ENCODE peak calls at places on chromosome 17, in ten cellular contexts. One of them, this sample, is unnamed.

GRCh38 chr17:69373069-69373468 is 41.4 kb upstream of the MAP2K6 start:
- DNase-seq in HTR-8/SVneo: no peak
- DNase-seq in NCI-H1092: no peak
- DNase-seq in M059J: no peak
- DNase-seq in stimulated activated naive B cell treated with anti-CD40 and anti-IgM and Interleukin-4, amounts not matched to agents 10 μg/mL and 1 μg/mL and 100 μg/mL, for 72 hours: no peak
- DNase-seq in activated naive CD4-positive, alpha-beta T cell treated with Interleukin-2 at 50 U/mL for 16 hours: no peak
- DNase-seq in colonic mucosa: no peak
- DNase-seq in nephron progenitor cell: no peak
- DNase-seq in HFFc6: no peak
- DNase-seq in activated CD8-positive, alpha-beta memory T cell treated with anti-CD3 and anti-CD28 coated beads for 4 hours: no peak
- DNase-seq in this sample: no peak

GRCh38 chr17:43839670-43840101 is 6.7 kb upstream of the MPP3 start:
- DNase-seq in HTR-8/SVneo: no peak
- DNase-seq in NCI-H1092: peak
- DNase-seq in M059J: peak
- DNase-seq in stimulated activated naive B cell treated with anti-CD40 and anti-IgM and Interleukin-4, amounts not matched to agents 10 μg/mL and 1 μg/mL and 100 μg/mL, for 72 hours: no peak
- DNase-seq in activated naive CD4-positive, alpha-beta T cell treated with Interleukin-2 at 50 U/mL for 16 hours: no peak
- DNase-seq in colonic mucosa: peak
- DNase-seq in nephron progenitor cell: no peak
- DNase-seq in HFFc6: no peak
- DNase-seq in activated CD8-positive, alpha-beta memory T cell treated with anti-CD3 and anti-CD28 coated beads for 4 hours: no peak
- DNase-seq in this sample: no peak

GRCh38 chr17:18004345-18004744 is 31.7 kb downstream of the DRC3 start:
- DNase-seq in HTR-8/SVneo: no peak
- DNase-seq in NCI-H1092: peak
- DNase-seq in M059J: no peak
- DNase-seq in stimulated activated naive B cell treated with anti-CD40 and anti-IgM and Interleukin-4, amounts not matched to agents 10 μg/mL and 1 μg/mL and 100 μg/mL, for 72 hours: no peak
- DNase-seq in activated naive CD4-positive, alpha-beta T cell treated with Interleukin-2 at 50 U/mL for 16 hours: no peak
- DNase-seq in colonic mucosa: no peak
- DNase-seq in nephron progenitor cell: no peak
- DNase-seq in HFFc6: no peak
- DNase-seq in activated CD8-positive, alpha-beta memory T cell treated with anti-CD3 and anti-CD28 coated beads for 4 hours: no peak
- DNase-seq in this sample: no peak

GRCh38 chr17:8847891-8848290 is 19.6 kb downstream of the PIK3R6 start:
- DNase-seq in HTR-8/SVneo: no peak
- DNase-seq in NCI-H1092: no peak
- DNase-seq in M059J: no peak
- DNase-seq in stimulated activated naive B cell treated with anti-CD40 and anti-IgM and Interleukin-4, amounts not matched to agents 10 μg/mL and 1 μg/mL and 100 μg/mL, for 72 hours: no peak
- DNase-seq in activated naive CD4-positive, alpha-beta T cell treated with Interleukin-2 at 50 U/mL for 16 hours: no peak
- DNase-seq in colonic mucosa: no peak
- DNase-seq in nephron progenitor cell: no peak
- DNase-seq in HFFc6: no peak
- DNase-seq in activated CD8-positive, alpha-beta memory T cell treated with anti-CD3 and anti-CD28 coated beads for 4 hours: no peak
- DNase-seq in this sample: no peak

GRCh38 chr17:78583091-78583490 is 5.9 kb upstream of the DNAH17 start:
- DNase-seq in HTR-8/SVneo: no peak
- DNase-seq in NCI-H1092: no peak
- DNase-seq in M059J: peak
- DNase-seq in stimulated activated naive B cell treated with anti-CD40 and anti-IgM and Interleukin-4, amounts not matched to agents 10 μg/mL and 1 μg/mL and 100 μg/mL, for 72 hours: no peak
- DNase-seq in activated naive CD4-positive, alpha-beta T cell treated with Interleukin-2 at 50 U/mL for 16 hours: no peak
- DNase-seq in colonic mucosa: no peak
- DNase-seq in nephron progenitor cell: no peak
- DNase-seq in HFFc6: no peak
- DNase-seq in activated CD8-positive, alpha-beta memory T cell treated with anti-CD3 and anti-CD28 coated beads for 4 hours: no peak
- DNase-seq in this sample: no peak

GRCh38 chr17:58728831-58729230 is 26.8 kb upstream of the PPM1E start:
- DNase-seq in HTR-8/SVneo: no peak
- DNase-seq in NCI-H1092: no peak
- DNase-seq in M059J: no peak
- DNase-seq in stimulated activated naive B cell treated with anti-CD40 and anti-IgM and Interleukin-4, amounts not matched to agents 10 μg/mL and 1 μg/mL and 100 μg/mL, for 72 hours: no peak
- DNase-seq in activated naive CD4-positive, alpha-beta T cell treated with Interleukin-2 at 50 U/mL for 16 hours: no peak
- DNase-seq in colonic mucosa: no peak
- DNase-seq in nephron progenitor cell: no peak
- DNase-seq in HFFc6: no peak
- DNase-seq in activated CD8-positive, alpha-beta memory T cell treated with anti-CD3 and anti-CD28 coated beads for 4 hours: no peak
- DNase-seq in this sample: no peak

GRCh38 chr17:73458191-73458590 is 146.4 kb upstream of the CDC42EP4 start:
- DNase-seq in HTR-8/SVneo: no peak
- DNase-seq in NCI-H1092: no peak
- DNase-seq in M059J: no peak
- DNase-seq in stimulated activated naive B cell treated with anti-CD40 and anti-IgM and Interleukin-4, amounts not matched to agents 10 μg/mL and 1 μg/mL and 100 μg/mL, for 72 hours: no peak
- DNase-seq in activated naive CD4-positive, alpha-beta T cell treated with Interleukin-2 at 50 U/mL for 16 hours: no peak
- DNase-seq in colonic mucosa: no peak
- DNase-seq in nephron progenitor cell: no peak
- DNase-seq in HFFc6: no peak
- DNase-seq in activated CD8-positive, alpha-beta memory T cell treated with anti-CD3 and anti-CD28 coated beads for 4 hours: no peak
- DNase-seq in this sample: no peak

GRCh38 chr17:30093463-30094147 is 23.0 kb upstream of the NSRP1 start:
- DNase-seq in HTR-8/SVneo: peak
- DNase-seq in NCI-H1092: peak
- DNase-seq in M059J: peak
- DNase-seq in stimulated activated naive B cell treated with anti-CD40 and anti-IgM and Interleukin-4, amounts not matched to agents 10 μg/mL and 1 μg/mL and 100 μg/mL, for 72 hours: peak
- DNase-seq in activated naive CD4-positive, alpha-beta T cell treated with Interleukin-2 at 50 U/mL for 16 hours: peak
- DNase-seq in colonic mucosa: peak
- DNase-seq in nephron progenitor cell: peak
- DNase-seq in HFFc6: peak
- DNase-seq in activated CD8-positive, alpha-beta memory T cell treated with anti-CD3 and anti-CD28 coated beads for 4 hours: no peak
- DNase-seq in this sample: peak

GRCh38 chr17:20226814-20227482 is 217.8 kb downstream of the SPECC1 start:
- DNase-seq in HTR-8/SVneo: peak
- DNase-seq in NCI-H1092: peak
- DNase-seq in M059J: peak
- DNase-seq in stimulated activated naive B cell treated with anti-CD40 and anti-IgM and Interleukin-4, amounts not matched to agents 10 μg/mL and 1 μg/mL and 100 μg/mL, for 72 hours: peak
- DNase-seq in activated naive CD4-positive, alpha-beta T cell treated with Interleukin-2 at 50 U/mL for 16 hours: peak
- DNase-seq in colonic mucosa: peak
- DNase-seq in nephron progenitor cell: peak
- DNase-seq in HFFc6: peak
- DNase-seq in activated CD8-positive, alpha-beta memory T cell treated with anti-CD3 and anti-CD28 coated beads for 4 hours: peak
- DNase-seq in this sample: peak

GRCh38 chr17:1362065-1362848 is 37.8 kb downstream of the YWHAE start:
- DNase-seq in HTR-8/SVneo: no peak
- DNase-seq in NCI-H1092: no peak
- DNase-seq in M059J: no peak
- DNase-seq in stimulated activated naive B cell treated with anti-CD40 and anti-IgM and Interleukin-4, amounts not matched to agents 10 μg/mL and 1 μg/mL and 100 μg/mL, for 72 hours: no peak
- DNase-seq in activated naive CD4-positive, alpha-beta T cell treated with Interleukin-2 at 50 U/mL for 16 hours: peak
- DNase-seq in colonic mucosa: no peak
- DNase-seq in nephron progenitor cell: no peak
- DNase-seq in HFFc6: no peak
- DNase-seq in activated CD8-positive, alpha-beta memory T cell treated with anti-CD3 and anti-CD28 coated beads for 4 hours: no peak
- DNase-seq in this sample: no peak